ENCODE peak calls at places on chromosomes 4 and X, in ten cellular contexts. One of them, this sample, is unnamed.

GRCh38 chr4:24657768-24658617 is 73.6 kb upstream of the DHX15 start:
- DNase-seq in K562: no peak
- DNase-seq in hepatocyte: peak
- DNase-seq in neural progenitor cell: peak
- DNase-seq in GM23338: peak
- DNase-seq in HepG2: peak
- DNase-seq in fibroblast of lung: peak
- DNase-seq in PC-3: peak
- DNase-seq in endothelial cell of umbilical vein: no peak
- DNase-seq in astrocyte: peak
- DNase-seq in this sample: peak

GRCh38 chr4:47704693-47705325 is 133.1 kb downstream of the CORIN start:
- DNase-seq in fibroblast of lung: peak
- DNase-seq in GM23338: peak
- DNase-seq in endothelial cell of umbilical vein: peak
- DNase-seq in K562: peak
- DNase-seq in hepatocyte: peak
- DNase-seq in neural progenitor cell: peak
- DNase-seq in astrocyte: no peak
- DNase-seq in PC-3: peak
- DNase-seq in HepG2: peak
- DNase-seq in this sample: peak

GRCh38 chrX:114051667-114052315 is 532.1 kb upstream of the HTR2C start:
- DNase-seq in neural progenitor cell: no peak
- DNase-seq in hepatocyte: no peak
- DNase-seq in astrocyte: no peak
- DNase-seq in HepG2: no peak
- DNase-seq in endothelial cell of umbilical vein: no peak
- DNase-seq in PC-3: no peak
- DNase-seq in GM23338: no peak
- DNase-seq in K562: no peak
- DNase-seq in fibroblast of lung: no peak
- DNase-seq in this sample: no peak

GRCh38 chr4:3407171-3407771 is 34.5 kb upstream of the HGFAC start:
- DNase-seq in endothelial cell of umbilical vein: no peak
- DNase-seq in fibroblast of lung: no peak
- DNase-seq in PC-3: no peak
- DNase-seq in K562: no peak
- DNase-seq in astrocyte: no peak
- DNase-seq in hepatocyte: no peak
- DNase-seq in GM23338: no peak
- DNase-seq in HepG2: no peak
- DNase-seq in neural progenitor cell: no peak
- DNase-seq in this sample: no peak

GRCh38 chr4:162274354-162274753 is 110.6 kb upstream of the FSTL5 start:
- DNase-seq in hepatocyte: no peak
- DNase-seq in astrocyte: no peak
- DNase-seq in HepG2: no peak
- DNase-seq in PC-3: peak
- DNase-seq in fibroblast of lung: peak
- DNase-seq in neural progenitor cell: no peak
- DNase-seq in GM23338: no peak
- DNase-seq in K562: no peak
- DNase-seq in endothelial cell of umbilical vein: no peak
- DNase-seq in this sample: no peak

GRCh38 chrX:154381271-154381670 is 2.2 kb downstream of the EMD start:
- DNase-seq in neural progenitor cell: peak
- DNase-seq in hepatocyte: no peak
- DNase-seq in PC-3: no peak
- DNase-seq in GM23338: peak
- DNase-seq in astrocyte: no peak
- DNase-seq in endothelial cell of umbilical vein: no peak
- DNase-seq in fibroblast of lung: no peak
- DNase-seq in K562: no peak
- DNase-seq in HepG2: no peak
- DNase-seq in this sample: no peak

GRCh38 chrX:74423289-74423985 is 2.1 kb downstream of the SLC16A2 start:
- DNase-seq in fibroblast of lung: no peak
- DNase-seq in astrocyte: no peak
- DNase-seq in hepatocyte: no peak
- DNase-seq in GM23338: peak
- DNase-seq in endothelial cell of umbilical vein: no peak
- DNase-seq in HepG2: no peak
- DNase-seq in neural progenitor cell: no peak
- DNase-seq in PC-3: no peak
- DNase-seq in K562: no peak
- DNase-seq in this sample: no peak

GRCh38 chr4:124279741-124280140 is 432.8 kb downstream of the ANKRD50 start:
- DNase-seq in GM23338: no peak
- DNase-seq in PC-3: peak
- DNase-seq in K562: no peak
- DNase-seq in fibroblast of lung: no peak
- DNase-seq in HepG2: no peak
- DNase-seq in astrocyte: no peak
- DNase-seq in endothelial cell of umbilical vein: no peak
- DNase-seq in hepatocyte: no peak
- DNase-seq in neural progenitor cell: no peak
- DNase-seq in this sample: no peak

GRCh38 chr4:153755186-153755585 is 4.6 kb downstream of the RNF175 start:
- DNase-seq in GM23338: no peak
- DNase-seq in astrocyte: no peak
- DNase-seq in HepG2: no peak
- DNase-seq in hepatocyte: no peak
- DNase-seq in PC-3: no peak
- DNase-seq in K562: no peak
- DNase-seq in fibroblast of lung: no peak
- DNase-seq in neural progenitor cell: no peak
- DNase-seq in endothelial cell of umbilical vein: no peak
- DNase-seq in this sample: no peak

GRCh38 chr4:153759407-153760226 is at the start of gene RNF175:
- DNase-seq in K562: no peak
- DNase-seq in hepatocyte: peak
- DNase-seq in GM23338: peak
- DNase-seq in fibroblast of lung: peak
- DNase-seq in endothelial cell of umbilical vein: no peak
- DNase-seq in astrocyte: no peak
- DNase-seq in neural progenitor cell: peak
- DNase-seq in PC-3: no peak
- DNase-seq in HepG2: no peak
- DNase-seq in this sample: no peak

GRCh38 chr4:153758136-153758535 is 1.7 kb downstream of the RNF175 start:
- DNase-seq in PC-3: no peak
- DNase-seq in HepG2: no peak
- DNase-seq in K562: no peak
- DNase-seq in neural progenitor cell: no peak
- DNase-seq in endothelial cell of umbilical vein: no peak
- DNase-seq in astrocyte: no peak
- DNase-seq in fibroblast of lung: no peak
- DNase-seq in hepatocyte: no peak
- DNase-seq in GM23338: peak
- DNase-seq in this sample: no peak

GRCh38 chr4:153757407-153757806 is 2.4 kb downstream of the RNF175 start:
- DNase-seq in K562: no peak
- DNase-seq in HepG2: no peak
- DNase-seq in endothelial cell of umbilical vein: no peak
- DNase-seq in astrocyte: peak
- DNase-seq in hepatocyte: no peak
- DNase-seq in PC-3: peak
- DNase-seq in fibroblast of lung: peak
- DNase-seq in GM23338: peak
- DNase-seq in neural progenitor cell: no peak
- DNase-seq in this sample: no peak

GRCh38 chr4:153758688-153759406 is 977 bp downstream of the RNF175 start:
- DNase-seq in fibroblast of lung: no peak
- DNase-seq in astrocyte: no peak
- DNase-seq in K562: no peak
- DNase-seq in hepatocyte: no peak
- DNase-seq in endothelial cell of umbilical vein: no peak
- DNase-seq in GM23338: peak
- DNase-seq in neural progenitor cell: no peak
- DNase-seq in PC-3: no peak
- DNase-seq in HepG2: no peak
- DNase-seq in this sample: no peak
- TF ChIP-seq EZH2 in fibroblast of lung: no peak
- TF ChIP-seq EZH2 in astrocyte: no peak
- TF ChIP-seq EZH2 in K562: no peak
- TF ChIP-seq EZH2 in hepatocyte: no peak
- TF ChIP-seq EZH2 in endothelial cell of umbilical vein: no peak
- TF ChIP-seq EZH2 in GM23338: no peak
- TF ChIP-seq EZH2 in neural progenitor cell: no peak
- TF ChIP-seq EZH2 in PC-3: no peak
- TF ChIP-seq EZH2 in HepG2: no peak
- TF ChIP-seq EZH2 in this sample: no peak

DNA sequence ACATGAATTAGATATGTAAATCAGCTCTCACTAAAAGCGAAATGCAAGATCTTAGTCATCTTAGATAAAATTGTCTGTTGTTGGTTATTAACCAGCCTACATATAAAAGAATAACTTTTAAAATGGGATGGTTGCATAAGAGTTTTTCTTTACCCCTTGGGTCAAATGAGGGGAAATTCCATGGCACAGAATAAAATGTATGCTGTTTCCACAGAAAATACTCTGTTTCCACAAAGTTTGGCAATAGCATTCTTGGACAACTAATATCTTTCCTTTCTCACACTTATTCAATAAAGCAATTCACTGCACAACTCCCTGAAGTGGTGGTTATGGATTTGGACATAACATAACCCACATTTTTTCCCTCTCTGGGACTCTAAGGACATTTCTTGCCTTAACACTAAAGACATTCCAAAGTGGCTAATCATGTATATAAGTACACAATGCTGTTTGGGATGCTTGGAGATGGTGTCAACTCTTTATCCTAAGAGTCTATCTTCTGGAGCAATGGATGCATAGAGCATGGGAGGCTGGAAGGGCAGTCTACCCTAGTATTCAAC is 51.7 kb upstream of the GPM6B start:
- DNase-seq in GM23338: no peak
- DNase-seq in fibroblast of lung: peak
- DNase-seq in hepatocyte: no peak
- DNase-seq in PC-3: peak
- DNase-seq in astrocyte: peak
- DNase-seq in neural progenitor cell: no peak
- DNase-seq in endothelial cell of umbilical vein: no peak
- DNase-seq in HepG2: no peak
- DNase-seq in K562: no peak
- DNase-seq in this sample: no peak
- H3K4me3 ChIP-seq in GM23338: no peak
- H3K4me3 ChIP-seq in fibroblast of lung: no peak
- H3K4me3 ChIP-seq in hepatocyte: no peak
- H3K4me3 ChIP-seq in PC-3: no peak
- H3K4me3 ChIP-seq in astrocyte: no peak
- H3K4me3 ChIP-seq in neural progenitor cell: no peak
- H3K4me3 ChIP-seq in endothelial cell of umbilical vein: no peak
- H3K4me3 ChIP-seq in HepG2: no peak
- H3K4me3 ChIP-seq in K562: no peak
- H3K4me3 ChIP-seq in this sample: no peak

GRCh38 chr4:13529130-13529919 is 15.0 kb downstream of the NKX3-2 start:
- DNase-seq in endothelial cell of umbilical vein: no peak
- DNase-seq in K562: no peak
- DNase-seq in PC-3: no peak
- DNase-seq in hepatocyte: no peak
- DNase-seq in HepG2: no peak
- DNase-seq in astrocyte: no peak
- DNase-seq in neural progenitor cell: no peak
- DNase-seq in GM23338: no peak
- DNase-seq in fibroblast of lung: no peak
- DNase-seq in this sample: no peak

GRCh38 chr4:13533670-13534343 is 10.5 kb downstream of the NKX3-2 start:
- DNase-seq in GM23338: no peak
- DNase-seq in endothelial cell of umbilical vein: no peak
- DNase-seq in fibroblast of lung: no peak
- DNase-seq in HepG2: no peak
- DNase-seq in K562: no peak
- DNase-seq in hepatocyte: no peak
- DNase-seq in astrocyte: no peak
- DNase-seq in neural progenitor cell: no peak
- DNase-seq in PC-3: no peak
- DNase-seq in this sample: no peak

GRCh38 chr4:13528823-13529129 is 15.5 kb downstream of the NKX3-2 start:
- DNase-seq in K562: no peak
- DNase-seq in GM23338: no peak
- DNase-seq in hepatocyte: no peak
- DNase-seq in astrocyte: no peak
- DNase-seq in endothelial cell of umbilical vein: no peak
- DNase-seq in PC-3: no peak
- DNase-seq in neural progenitor cell: no peak
- DNase-seq in fibroblast of lung: no peak
- DNase-seq in HepG2: no peak
- DNase-seq in this sample: no peak

GRCh38 chr4:13531609-13531998 is 12.7 kb downstream of the NKX3-2 start:
- DNase-seq in hepatocyte: no peak
- DNase-seq in HepG2: no peak
- DNase-seq in K562: no peak
- DNase-seq in neural progenitor cell: no peak
- DNase-seq in endothelial cell of umbilical vein: no peak
- DNase-seq in PC-3: no peak
- DNase-seq in fibroblast of lung: no peak
- DNase-seq in GM23338: no peak
- DNase-seq in astrocyte: no peak
- DNase-seq in this sample: no peak

DNA sequence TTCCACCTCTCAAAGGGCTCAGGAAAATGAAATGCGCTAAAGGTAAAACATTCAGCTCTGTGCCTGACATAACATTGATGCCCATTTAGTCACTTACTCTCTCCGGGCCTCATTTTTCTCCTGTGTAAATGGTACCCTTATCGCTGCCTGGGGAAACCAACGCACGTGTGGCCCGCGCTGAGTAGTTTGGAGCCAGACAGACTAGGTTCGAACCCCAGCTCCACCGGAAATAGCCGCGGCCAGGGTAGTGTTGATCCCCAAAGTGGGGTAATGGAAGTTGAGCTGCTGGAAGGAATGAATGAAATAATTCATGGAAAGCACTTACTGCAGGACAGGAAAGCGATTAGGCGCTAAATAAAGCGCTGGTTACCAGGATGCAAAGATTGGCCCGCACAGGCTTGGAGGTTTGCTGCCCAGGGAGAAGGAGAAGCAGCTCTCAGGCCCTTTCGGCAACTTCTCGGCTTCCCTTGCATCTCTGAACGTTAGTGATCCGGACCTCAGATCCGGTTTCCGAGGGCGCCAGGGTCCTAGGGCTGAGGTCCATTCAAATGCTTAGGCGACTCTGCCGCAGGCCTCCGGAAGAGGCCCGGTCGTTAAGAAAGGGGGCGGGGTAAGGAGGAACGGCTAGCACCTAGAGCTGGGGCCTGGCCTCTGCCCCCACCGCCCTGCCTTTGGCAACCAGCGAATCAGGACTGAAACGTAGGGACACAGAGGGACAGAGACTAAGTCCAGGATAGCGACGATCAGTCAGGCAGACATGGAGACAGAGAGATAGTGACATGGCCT is 13.3 kb downstream of the NKX3-2 start:
- DNase-seq in PC-3: no peak
- DNase-seq in astrocyte: no peak
- DNase-seq in endothelial cell of umbilical vein: no peak
- DNase-seq in K562: peak
- DNase-seq in neural progenitor cell: peak
- DNase-seq in HepG2: no peak
- DNase-seq in fibroblast of lung: no peak
- DNase-seq in hepatocyte: no peak
- DNase-seq in GM23338: peak
- DNase-seq in this sample: no peak
- TF ChIP-seq EZH2 in PC-3: no peak
- TF ChIP-seq EZH2 in astrocyte: peak
- TF ChIP-seq EZH2 in endothelial cell of umbilical vein: peak
- TF ChIP-seq EZH2 in K562: no peak
- TF ChIP-seq EZH2 in neural progenitor cell: peak
- TF ChIP-seq EZH2 in HepG2: no peak
- TF ChIP-seq EZH2 in fibroblast of lung: peak
- TF ChIP-seq EZH2 in hepatocyte: peak
- TF ChIP-seq EZH2 in GM23338: peak
- TF ChIP-seq EZH2 in this sample: no peak

GRCh38 chr4:10113362-10114047 is 3.1 kb downstream of the WDR1 start:
- DNase-seq in astrocyte: no peak
- DNase-seq in endothelial cell of umbilical vein: no peak
- DNase-seq in fibroblast of lung: no peak
- DNase-seq in hepatocyte: no peak
- DNase-seq in HepG2: no peak
- DNase-seq in K562: no peak
- DNase-seq in GM23338: no peak
- DNase-seq in PC-3: no peak
- DNase-seq in neural progenitor cell: no peak
- DNase-seq in this sample: no peak

GRCh38 chr4:10114147-10114546 is 2.5 kb downstream of the WDR1 start:
- DNase-seq in endothelial cell of umbilical vein: no peak
- DNase-seq in GM23338: no peak
- DNase-seq in neural progenitor cell: no peak
- DNase-seq in HepG2: no peak
- DNase-seq in astrocyte: no peak
- DNase-seq in PC-3: no peak
- DNase-seq in K562: no peak
- DNase-seq in fibroblast of lung: no peak
- DNase-seq in hepatocyte: no peak
- DNase-seq in this sample: no peak

GRCh38 chr4:10111067-10111801 is 5.4 kb downstream of the WDR1 start:
- DNase-seq in astrocyte: no peak
- DNase-seq in PC-3: no peak
- DNase-seq in neural progenitor cell: no peak
- DNase-seq in hepatocyte: no peak
- DNase-seq in fibroblast of lung: no peak
- DNase-seq in HepG2: no peak
- DNase-seq in GM23338: peak
- DNase-seq in endothelial cell of umbilical vein: no peak
- DNase-seq in K562: no peak
- DNase-seq in this sample: no peak

GRCh38 chr4:10114607-10115006 is 2.0 kb downstream of the WDR1 start:
- DNase-seq in fibroblast of lung: no peak
- DNase-seq in HepG2: no peak
- DNase-seq in PC-3: no peak
- DNase-seq in hepatocyte: no peak
- DNase-seq in K562: no peak
- DNase-seq in GM23338: no peak
- DNase-seq in endothelial cell of umbilical vein: no peak
- DNase-seq in neural progenitor cell: no peak
- DNase-seq in astrocyte: no peak
- DNase-seq in this sample: no peak

DNA sequence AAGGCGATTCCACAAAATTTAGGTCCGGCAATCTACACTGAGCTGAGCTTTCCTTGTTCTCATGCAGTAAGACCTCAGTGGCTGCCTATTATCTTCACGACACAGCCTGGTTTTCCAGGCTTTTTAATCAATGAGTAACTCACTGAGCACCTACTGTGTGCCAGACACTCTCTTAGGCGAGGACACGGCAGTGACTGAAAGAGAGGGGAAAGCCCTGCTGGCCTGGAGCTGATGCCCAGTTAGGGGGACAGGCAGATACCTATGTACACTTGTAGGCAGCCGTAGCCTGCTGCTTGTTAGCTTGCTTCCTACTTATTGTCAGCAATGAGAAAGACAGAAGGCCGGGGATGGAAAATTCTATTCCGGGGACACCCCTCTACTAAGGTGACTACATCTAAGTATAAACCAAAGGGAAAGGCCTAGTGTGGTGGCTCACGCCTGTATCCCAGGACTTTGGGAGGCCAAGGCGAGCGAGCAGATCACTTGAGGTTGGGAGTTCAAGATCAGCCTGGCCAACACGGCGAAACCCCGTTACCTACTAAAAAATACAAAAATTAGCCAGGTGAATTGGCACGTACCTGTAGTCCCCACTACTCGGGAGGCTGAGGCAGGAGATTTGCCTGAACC is 3.8 kb downstream of the WDR1 start:
- DNase-seq in neural progenitor cell: no peak
- DNase-seq in fibroblast of lung: no peak
- DNase-seq in endothelial cell of umbilical vein: no peak
- DNase-seq in PC-3: no peak
- DNase-seq in astrocyte: no peak
- DNase-seq in hepatocyte: no peak
- DNase-seq in K562: no peak
- DNase-seq in GM23338: no peak
- DNase-seq in HepG2: no peak
- DNase-seq in this sample: no peak
- H3K4me3 ChIP-seq in neural progenitor cell: no peak
- H3K4me3 ChIP-seq in fibroblast of lung: no peak
- H3K4me3 ChIP-seq in endothelial cell of umbilical vein: no peak
- H3K4me3 ChIP-seq in PC-3: no peak
- H3K4me3 ChIP-seq in astrocyte: no peak
- H3K4me3 ChIP-seq in hepatocyte: no peak
- H3K4me3 ChIP-seq in K562: no peak
- H3K4me3 ChIP-seq in GM23338: no peak
- H3K4me3 ChIP-seq in HepG2: no peak
- H3K4me3 ChIP-seq in this sample: peak

This sample was measured in DND-41.